ENCODE peak calls at places on chromosomes 2 and 18, in ten cellular contexts. One of them, this sample, is unnamed.
A peak's percentile ranks its signal among the peaks of the same experiment; 100 is the strongest.

GRCh38 chr18:59502222-59502898 is 143.3 kb upstream of the LMAN1 start:
- DNase-seq in right lobe of liver: no peak
- DNase-seq in GM10248: no peak
- DNase-seq in esophagus muscularis mucosa: peak; percentile 91
- DNase-seq in tibial nerve: no peak
- DNase-seq in AG04450: peak; percentile 85
- DNase-seq in cardiac muscle cell: peak; percentile 91
- DNase-seq in AG09309: peak; percentile 66
- DNase-seq in OCI-LY7: no peak
- DNase-seq in adrenal gland: no peak
- DNase-seq in this sample: no peak

GRCh38 chr2:236055471-236055870 is 112.7 kb downstream of the GBX2 start:
- DNase-seq in right lobe of liver: no peak
- DNase-seq in GM10248: no peak
- DNase-seq in esophagus muscularis mucosa: no peak
- DNase-seq in tibial nerve: no peak
- DNase-seq in AG04450: no peak
- DNase-seq in cardiac muscle cell: no peak
- DNase-seq in AG09309: no peak
- DNase-seq in OCI-LY7: no peak
- DNase-seq in adrenal gland: no peak
- DNase-seq in this sample: no peak

GRCh38 chr2:198127627-198128026 is 323.2 kb downstream of the PLCL1 start:
- DNase-seq in right lobe of liver: peak; percentile 32
- DNase-seq in GM10248: peak; percentile 42
- DNase-seq in esophagus muscularis mucosa: no peak
- DNase-seq in tibial nerve: no peak
- DNase-seq in AG04450: peak; percentile 38
- DNase-seq in cardiac muscle cell: peak; percentile 85
- DNase-seq in AG09309: peak; percentile 53
- DNase-seq in OCI-LY7: peak; percentile 53
- DNase-seq in adrenal gland: peak; percentile 56
- DNase-seq in this sample: no peak

GRCh38 chr2:126932966-126933555 is 34.4 kb downstream of the TEX51 start:
- DNase-seq in right lobe of liver: no peak
- DNase-seq in GM10248: no peak
- DNase-seq in esophagus muscularis mucosa: peak; percentile 62
- DNase-seq in tibial nerve: no peak
- DNase-seq in AG04450: no peak
- DNase-seq in cardiac muscle cell: no peak
- DNase-seq in AG09309: no peak
- DNase-seq in OCI-LY7: no peak
- DNase-seq in adrenal gland: no peak
- DNase-seq in this sample: no peak

GRCh38 chr2:68463287-68463877 is 3.7 kb downstream of the FBXO48 start:
- DNase-seq in right lobe of liver: no peak
- DNase-seq in GM10248: peak; percentile 55
- DNase-seq in esophagus muscularis mucosa: no peak
- DNase-seq in tibial nerve: no peak
- DNase-seq in AG04450: peak; percentile 21
- DNase-seq in cardiac muscle cell: peak; percentile 75
- DNase-seq in AG09309: no peak
- DNase-seq in OCI-LY7: peak; percentile 73
- DNase-seq in adrenal gland: no peak
- DNase-seq in this sample: no peak

GRCh38 chr2:238091426-238092060 is 8.6 kb upstream of the ESPNL start:
- DNase-seq in right lobe of liver: no peak
- DNase-seq in GM10248: no peak
- DNase-seq in esophagus muscularis mucosa: peak; percentile 90
- DNase-seq in tibial nerve: no peak
- DNase-seq in AG04450: no peak
- DNase-seq in cardiac muscle cell: no peak
- DNase-seq in AG09309: no peak
- DNase-seq in OCI-LY7: no peak
- DNase-seq in adrenal gland: no peak
- DNase-seq in this sample: peak; percentile 21

GRCh38 chr2:71694501-71695234 is 241.3 kb downstream of the DYSF start:
- DNase-seq in right lobe of liver: no peak
- DNase-seq in GM10248: no peak
- DNase-seq in esophagus muscularis mucosa: no peak
- DNase-seq in tibial nerve: no peak
- DNase-seq in AG04450: no peak
- DNase-seq in cardiac muscle cell: no peak
- DNase-seq in AG09309: no peak
- DNase-seq in OCI-LY7: no peak
- DNase-seq in adrenal gland: no peak
- DNase-seq in this sample: no peak

GRCh38 chr2:19786408-19787058 is 115.2 kb downstream of the TTC32 start:
- DNase-seq in right lobe of liver: no peak
- DNase-seq in GM10248: no peak
- DNase-seq in esophagus muscularis mucosa: no peak
- DNase-seq in tibial nerve: no peak
- DNase-seq in AG04450: no peak
- DNase-seq in cardiac muscle cell: peak; percentile 69
- DNase-seq in AG09309: peak; percentile 57
- DNase-seq in OCI-LY7: no peak
- DNase-seq in adrenal gland: no peak
- DNase-seq in this sample: no peak

GRCh38 chr18:58232674-58233073 is 188.6 kb downstream of the NEDD4L start:
- DNase-seq in right lobe of liver: no peak
- DNase-seq in GM10248: no peak
- DNase-seq in esophagus muscularis mucosa: no peak
- DNase-seq in tibial nerve: no peak
- DNase-seq in AG04450: no peak
- DNase-seq in cardiac muscle cell: no peak
- DNase-seq in AG09309: no peak
- DNase-seq in OCI-LY7: no peak
- DNase-seq in adrenal gland: no peak
- DNase-seq in this sample: peak; percentile 52

GRCh38 chr18:58229162-58229561 is 185.1 kb downstream of the NEDD4L start:
- DNase-seq in right lobe of liver: no peak
- DNase-seq in GM10248: no peak
- DNase-seq in esophagus muscularis mucosa: peak; percentile 78
- DNase-seq in tibial nerve: no peak
- DNase-seq in AG04450: no peak
- DNase-seq in cardiac muscle cell: no peak
- DNase-seq in AG09309: no peak
- DNase-seq in OCI-LY7: no peak
- DNase-seq in adrenal gland: no peak
- DNase-seq in this sample: no peak

GRCh38 chr18:58234359-58234741 is 190.3 kb downstream of the NEDD4L start:
- DNase-seq in right lobe of liver: no peak
- DNase-seq in GM10248: no peak
- DNase-seq in esophagus muscularis mucosa: peak; percentile 14
- DNase-seq in tibial nerve: no peak
- DNase-seq in AG04450: no peak
- DNase-seq in cardiac muscle cell: no peak
- DNase-seq in AG09309: no peak
- DNase-seq in OCI-LY7: no peak
- DNase-seq in adrenal gland: no peak
- DNase-seq in this sample: no peak

GRCh38 chr18:58230438-58231179 is 186.6 kb downstream of the NEDD4L start:
- DNase-seq in right lobe of liver: peak; percentile 40
- DNase-seq in GM10248: no peak
- DNase-seq in esophagus muscularis mucosa: peak; percentile 72
- DNase-seq in tibial nerve: no peak
- DNase-seq in AG04450: no peak
- DNase-seq in cardiac muscle cell: no peak
- DNase-seq in AG09309: no peak
- DNase-seq in OCI-LY7: no peak
- DNase-seq in adrenal gland: no peak
- DNase-seq in this sample: peak; percentile 55

GRCh38 chr18:58231930-58232329 is 187.9 kb downstream of the NEDD4L start:
- DNase-seq in right lobe of liver: no peak
- DNase-seq in GM10248: no peak
- DNase-seq in esophagus muscularis mucosa: no peak
- DNase-seq in tibial nerve: no peak
- DNase-seq in AG04450: no peak
- DNase-seq in cardiac muscle cell: no peak
- DNase-seq in AG09309: no peak
- DNase-seq in OCI-LY7: no peak
- DNase-seq in adrenal gland: no peak
- DNase-seq in this sample: peak; percentile 46
- TF ChIP-seq CTCF in right lobe of liver: peak; percentile 43
- TF ChIP-seq CTCF in GM10248: peak; percentile 23
- TF ChIP-seq CTCF in esophagus muscularis mucosa: peak; percentile 48
- TF ChIP-seq CTCF in tibial nerve: no peak
- TF ChIP-seq CTCF in AG04450: peak; percentile 5
- TF ChIP-seq CTCF in cardiac muscle cell: no peak
- TF ChIP-seq CTCF in AG09309: peak; percentile 44
- TF ChIP-seq CTCF in OCI-LY7: peak; percentile 19
- TF ChIP-seq CTCF in adrenal gland: peak; percentile 18
- TF ChIP-seq CTCF in this sample: peak; percentile 24

GRCh38 chr2:120690521-120690920 is 45.1 kb upstream of the GLI2 start:
- DNase-seq in right lobe of liver: no peak
- DNase-seq in GM10248: no peak
- DNase-seq in esophagus muscularis mucosa: no peak
- DNase-seq in tibial nerve: no peak
- DNase-seq in AG04450: no peak
- DNase-seq in cardiac muscle cell: no peak
- DNase-seq in AG09309: no peak
- DNase-seq in OCI-LY7: no peak
- DNase-seq in adrenal gland: no peak
- DNase-seq in this sample: no peak

GRCh38 chr2:120693121-120693520 is 42.5 kb upstream of the GLI2 start:
- DNase-seq in right lobe of liver: no peak
- DNase-seq in GM10248: no peak
- DNase-seq in esophagus muscularis mucosa: no peak
- DNase-seq in tibial nerve: no peak
- DNase-seq in AG04450: no peak
- DNase-seq in cardiac muscle cell: no peak
- DNase-seq in AG09309: no peak
- DNase-seq in OCI-LY7: no peak
- DNase-seq in adrenal gland: no peak
- DNase-seq in this sample: no peak

GRCh38 chr2:120691410-120691809 is 44.3 kb upstream of the GLI2 start:
- DNase-seq in right lobe of liver: no peak
- DNase-seq in GM10248: no peak
- DNase-seq in esophagus muscularis mucosa: no peak
- DNase-seq in tibial nerve: no peak
- DNase-seq in AG04450: no peak
- DNase-seq in cardiac muscle cell: no peak
- DNase-seq in AG09309: no peak
- DNase-seq in OCI-LY7: no peak
- DNase-seq in adrenal gland: no peak
- DNase-seq in this sample: no peak

GRCh38 chr2:120692691-120693090 is 43.0 kb upstream of the GLI2 start:
- DNase-seq in right lobe of liver: no peak
- DNase-seq in GM10248: no peak
- DNase-seq in esophagus muscularis mucosa: no peak
- DNase-seq in tibial nerve: no peak
- DNase-seq in AG04450: no peak
- DNase-seq in cardiac muscle cell: no peak
- DNase-seq in AG09309: no peak
- DNase-seq in OCI-LY7: no peak
- DNase-seq in adrenal gland: no peak
- DNase-seq in this sample: no peak

GRCh38 chr2:120694034-120694433 is 41.6 kb upstream of the GLI2 start:
- DNase-seq in right lobe of liver: no peak
- DNase-seq in GM10248: no peak
- DNase-seq in esophagus muscularis mucosa: no peak
- DNase-seq in tibial nerve: no peak
- DNase-seq in AG04450: no peak
- DNase-seq in cardiac muscle cell: no peak
- DNase-seq in AG09309: no peak
- DNase-seq in OCI-LY7: no peak
- DNase-seq in adrenal gland: no peak
- DNase-seq in this sample: no peak
- TF ChIP-seq CTCF in right lobe of liver: no peak
- TF ChIP-seq CTCF in GM10248: no peak
- TF ChIP-seq CTCF in esophagus muscularis mucosa: no peak
- TF ChIP-seq CTCF in tibial nerve: no peak
- TF ChIP-seq CTCF in AG04450: no peak
- TF ChIP-seq CTCF in cardiac muscle cell: no peak
- TF ChIP-seq CTCF in AG09309: no peak
- TF ChIP-seq CTCF in OCI-LY7: no peak
- TF ChIP-seq CTCF in adrenal gland: no peak
- TF ChIP-seq CTCF in this sample: no peak

GRCh38 chr2:212173771-212174510 is 364.7 kb downstream of the ERBB4 start:
- DNase-seq in right lobe of liver: no peak
- DNase-seq in GM10248: no peak
- DNase-seq in esophagus muscularis mucosa: no peak
- DNase-seq in tibial nerve: no peak
- DNase-seq in AG04450: no peak
- DNase-seq in cardiac muscle cell: no peak
- DNase-seq in AG09309: no peak
- DNase-seq in OCI-LY7: no peak
- DNase-seq in adrenal gland: no peak
- DNase-seq in this sample: no peak

GRCh38 chr2:212176151-212176550 is 362.5 kb downstream of the ERBB4 start:
- DNase-seq in right lobe of liver: no peak
- DNase-seq in GM10248: no peak
- DNase-seq in esophagus muscularis mucosa: no peak
- DNase-seq in tibial nerve: no peak
- DNase-seq in AG04450: no peak
- DNase-seq in cardiac muscle cell: no peak
- DNase-seq in AG09309: no peak
- DNase-seq in OCI-LY7: no peak
- DNase-seq in adrenal gland: no peak
- DNase-seq in this sample: no peak

GRCh38 chr2:212180684-212181083 is 357.9 kb downstream of the ERBB4 start:
- DNase-seq in right lobe of liver: no peak
- DNase-seq in GM10248: no peak
- DNase-seq in esophagus muscularis mucosa: no peak
- DNase-seq in tibial nerve: no peak
- DNase-seq in AG04450: no peak
- DNase-seq in cardiac muscle cell: no peak
- DNase-seq in AG09309: no peak
- DNase-seq in OCI-LY7: no peak
- DNase-seq in adrenal gland: no peak
- DNase-seq in this sample: no peak

GRCh38 chr2:212181646-212182045 is 357.0 kb downstream of the ERBB4 start:
- DNase-seq in right lobe of liver: no peak
- DNase-seq in GM10248: no peak
- DNase-seq in esophagus muscularis mucosa: no peak
- DNase-seq in tibial nerve: no peak
- DNase-seq in AG04450: no peak
- DNase-seq in cardiac muscle cell: no peak
- DNase-seq in AG09309: no peak
- DNase-seq in OCI-LY7: no peak
- DNase-seq in adrenal gland: no peak
- DNase-seq in this sample: no peak

DNA sequence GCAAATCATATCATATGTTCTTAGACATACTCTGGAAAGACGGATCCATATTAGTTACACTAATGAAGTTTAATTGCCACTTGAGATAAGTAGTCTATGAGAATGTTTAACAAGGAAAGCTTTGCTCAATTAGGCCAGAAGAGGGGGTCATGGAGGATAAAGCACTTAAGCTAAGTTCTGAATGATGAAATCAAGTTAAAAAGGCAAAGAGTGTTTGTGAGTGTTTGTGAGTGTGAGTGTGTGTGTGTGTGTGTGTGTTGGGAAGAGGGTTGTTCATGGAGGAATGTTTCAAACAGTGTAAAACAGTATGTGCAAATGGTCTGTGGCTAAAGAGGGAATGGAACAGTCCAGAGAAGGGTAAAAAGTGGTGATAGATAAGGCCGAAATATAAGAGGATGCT is 360.9 kb downstream of the ERBB4 start:
- DNase-seq in right lobe of liver: no peak
- DNase-seq in GM10248: no peak
- DNase-seq in esophagus muscularis mucosa: no peak
- DNase-seq in tibial nerve: no peak
- DNase-seq in AG04450: no peak
- DNase-seq in cardiac muscle cell: peak; percentile 2
- DNase-seq in AG09309: no peak
- DNase-seq in OCI-LY7: no peak
- DNase-seq in adrenal gland: no peak
- DNase-seq in this sample: no peak
- TF ChIP-seq CTCF in right lobe of liver: no peak
- TF ChIP-seq CTCF in GM10248: no peak
- TF ChIP-seq CTCF in esophagus muscularis mucosa: no peak
- TF ChIP-seq CTCF in tibial nerve: no peak
- TF ChIP-seq CTCF in AG04450: peak; percentile 11
- TF ChIP-seq CTCF in cardiac muscle cell: no peak
- TF ChIP-seq CTCF in AG09309: peak; percentile 12
- TF ChIP-seq CTCF in OCI-LY7: peak; percentile 21
- TF ChIP-seq CTCF in adrenal gland: no peak
- TF ChIP-seq CTCF in this sample: no peak

GRCh38 chr18:29616885-29617284 is 1425.7 kb downstream of the DSC3 start:
- DNase-seq in right lobe of liver: no peak
- DNase-seq in GM10248: no peak
- DNase-seq in esophagus muscularis mucosa: no peak
- DNase-seq in tibial nerve: no peak
- DNase-seq in AG04450: no peak
- DNase-seq in cardiac muscle cell: no peak
- DNase-seq in AG09309: no peak
- DNase-seq in OCI-LY7: no peak
- DNase-seq in adrenal gland: no peak
- DNase-seq in this sample: no peak
- TF ChIP-seq CTCF in right lobe of liver: no peak
- TF ChIP-seq CTCF in GM10248: no peak
- TF ChIP-seq CTCF in esophagus muscularis mucosa: no peak
- TF ChIP-seq CTCF in tibial nerve: no peak
- TF ChIP-seq CTCF in AG04450: no peak
- TF ChIP-seq CTCF in cardiac muscle cell: no peak
- TF ChIP-seq CTCF in AG09309: no peak
- TF ChIP-seq CTCF in OCI-LY7: no peak
- TF ChIP-seq CTCF in adrenal gland: no peak
- TF ChIP-seq CTCF in this sample: no peak